ENCODE peak calls at places on chromosomes 13 and 19, in eight cellular contexts. F is G401; A is CD8-positive, alpha-beta T cell; N is stimulated activated CD4-positive, alpha-beta T cell treated with anti-CD3 and anti-CD28 coated beads, Interleukin-4, amount 100 ng/mL, for 1 hour; B is amniotic epithelial cell; X is mucosa of descending colon; I is neural progenitor cell; O is effector CD4-positive, alpha-beta T cell. Z is an unnamed sample.

GRCh38 chr13:71514900-71515598 is 352.0 kb downstream of the DACH1 start:
- DNase-seq in F (no peak), A (no peak), N (no peak), B (no peak), X (no peak), I (no peak), O (no peak), Z (no peak)

GRCh38 chr13:73168993-73169401 is 110.2 kb downstream of the KLF5 start:
- DNase-seq in F (no peak), A (no peak), N (no peak), B (no peak), X (no peak), I (no peak), O (no peak), Z (peak; percentile 29)

GRCh38 chr13:79679334-79679733 is 198.4 kb downstream of the NDFIP2 start:
- DNase-seq in F (peak; percentile 57), A (peak; percentile 9), N (peak; percentile 8), B (peak; percentile 70), X (no peak), I (peak; percentile 87), O (no peak), Z (peak; percentile 81)

GRCh38 chr13:29159871-29160270 is 339.7 kb downstream of the MTUS2 start:
- DNase-seq in F (no peak), A (no peak), N (no peak), B (peak; percentile 92), X (no peak), I (no peak), O (no peak), Z (no peak)

GRCh38 chr19:993831-994393 is 6.3 kb upstream of the GRIN3B start:
- DNase-seq in F (no peak), A (no peak), N (no peak), B (no peak), X (no peak), I (no peak), O (no peak), Z (no peak)

GRCh38 chr13:106113796-106114195 is 421.7 kb downstream of the EFNB2 start:
- DNase-seq in F (no peak), A (no peak), N (no peak), B (peak; percentile 40), X (no peak), I (no peak), O (no peak), Z (no peak)

GRCh38 chr19:29749450-29749849 is 34.4 kb upstream of the C19orf12 start:
- DNase-seq in F (no peak), A (no peak), N (no peak), B (no peak), X (no peak), I (no peak), O (no peak), Z (no peak)

GRCh38 chr13:20714161-20714560 is 10.7 kb downstream of the IL17D start:
- DNase-seq in F (no peak), A (no peak), N (no peak), B (no peak), X (no peak), I (no peak), O (no peak), Z (no peak)

GRCh38 chr19:3544742-3545668 is 6.0 kb downstream of the TEKTIP1 start:
- DNase-seq in F (peak; percentile 51), A (peak; percentile 87), N (peak; percentile 81), B (peak; percentile 23), X (peak; percentile 75), I (peak; percentile 60), O (peak; percentile 78), Z (peak; percentile 82)

GRCh38 chr13:27868639-27869435 is 51.0 kb upstream of the PDX1 start:
- DNase-seq in F (peak; percentile 4), A (no peak), N (no peak), B (peak; percentile 10), X (no peak), I (peak; percentile 34), O (no peak), Z (no peak)

GRCh38 chr13:87674143-87674772 is 3.1 kb downstream of the SLITRK5 start:
- DNase-seq in F (peak; percentile 56), A (no peak), N (no peak), B (no peak), X (no peak), I (peak; percentile 57), O (no peak), Z (no peak)

GRCh38 chr13:75219479-75220237 is 262.3 kb downstream of the TBC1D4 start:
- DNase-seq in F (peak; percentile 61), A (peak; percentile 86), N (peak; percentile 88), B (peak; percentile 47), X (peak; percentile 75), I (peak; percentile 86), O (peak; percentile 75), Z (peak; percentile 82)

GRCh38 chr13:63124863-63125262 is 1709.2 kb upstream of the PCDH20 start:
- DNase-seq in F (peak; percentile 7), A (no peak), N (no peak), B (peak; percentile 43), X (no peak), I (no peak), O (no peak), Z (no peak)

GRCh38 chr13:46604226-46604968 is 51.4 kb downstream of the LRCH1 start:
- DNase-seq in F (no peak), A (no peak), N (no peak), B (no peak), X (no peak), I (no peak), O (no peak), Z (no peak)

GRCh38 chr19:38384209-38385027 is 3.4 kb downstream of the GGN start:
- DNase-seq in F (peak; percentile 19), A (no peak), N (no peak), B (peak; percentile 25), X (no peak), I (peak; percentile 74), O (no peak), Z (no peak)

GRCh38 chr19:46082728-46083050 is 41.8 kb downstream of the IGFL3 start:
- DNase-seq in F (no peak), A (no peak), N (no peak), B (peak; percentile 19), X (no peak), I (no peak), O (no peak), Z (no peak)

Z was measured in stomach.